ENCODE peak calls at places on chromosomes 6 and 20, in nine cellular contexts. One of them, this sample, is unnamed.

GRCh38 chr6:162856885-162857284 is 129.1 kb downstream of the PACRG start:
- DNase-seq in stimulated activated CD4-positive, alpha-beta T cell treated with anti-CD3 and anti-CD28 coated beads, Interleukin-2, amount 100 ng/mL, for 48 hours: no peak
- DNase-seq in H54: peak
- DNase-seq in aorta: no peak
- DNase-seq in iris pigment epithelial cell: peak
- DNase-seq in kidney tubule cell: peak
- DNase-seq in left ventricle myocardium inferior: no peak
- DNase-seq in H7: peak
- DNase-seq in WERI-Rb-1: peak
- DNase-seq in this sample: peak

GRCh38 chr6:3549314-3549940 is 92.6 kb upstream of the SLC22A23 start:
- DNase-seq in stimulated activated CD4-positive, alpha-beta T cell treated with anti-CD3 and anti-CD28 coated beads, Interleukin-2, amount 100 ng/mL, for 48 hours: no peak
- DNase-seq in left ventricle myocardium inferior: no peak
- DNase-seq in H7: no peak
- DNase-seq in H54: no peak
- DNase-seq in WERI-Rb-1: no peak
- DNase-seq in aorta: no peak
- DNase-seq in iris pigment epithelial cell: no peak
- DNase-seq in kidney tubule cell: peak
- DNase-seq in this sample: peak

GRCh38 chr20:45611054-45611453 is 18.5 kb upstream of the WFDC10A start:
- DNase-seq in aorta: no peak
- DNase-seq in kidney tubule cell: peak
- DNase-seq in H7: no peak
- DNase-seq in stimulated activated CD4-positive, alpha-beta T cell treated with anti-CD3 and anti-CD28 coated beads, Interleukin-2, amount 100 ng/mL, for 48 hours: peak
- DNase-seq in left ventricle myocardium inferior: no peak
- DNase-seq in WERI-Rb-1: no peak
- DNase-seq in iris pigment epithelial cell: peak
- DNase-seq in H54: no peak
- DNase-seq in this sample: peak

GRCh38 chr20:10707791-10708190 is 34.0 kb upstream of the JAG1 start:
- DNase-seq in H7: no peak
- DNase-seq in WERI-Rb-1: no peak
- DNase-seq in stimulated activated CD4-positive, alpha-beta T cell treated with anti-CD3 and anti-CD28 coated beads, Interleukin-2, amount 100 ng/mL, for 48 hours: no peak
- DNase-seq in iris pigment epithelial cell: no peak
- DNase-seq in H54: no peak
- DNase-seq in left ventricle myocardium inferior: no peak
- DNase-seq in aorta: no peak
- DNase-seq in kidney tubule cell: no peak
- DNase-seq in this sample: no peak

GRCh38 chr6:75147512-75147911 is 58.3 kb downstream of the COL12A1 start:
- DNase-seq in H7: no peak
- DNase-seq in iris pigment epithelial cell: peak
- DNase-seq in WERI-Rb-1: no peak
- DNase-seq in left ventricle myocardium inferior: no peak
- DNase-seq in kidney tubule cell: no peak
- DNase-seq in stimulated activated CD4-positive, alpha-beta T cell treated with anti-CD3 and anti-CD28 coated beads, Interleukin-2, amount 100 ng/mL, for 48 hours: no peak
- DNase-seq in H54: no peak
- DNase-seq in aorta: no peak
- DNase-seq in this sample: no peak

GRCh38 chr6:56869346-56869745 is 85.6 kb upstream of the BEND6 start:
- DNase-seq in aorta: no peak
- DNase-seq in iris pigment epithelial cell: no peak
- DNase-seq in WERI-Rb-1: no peak
- DNase-seq in H54: no peak
- DNase-seq in kidney tubule cell: no peak
- DNase-seq in left ventricle myocardium inferior: no peak
- DNase-seq in stimulated activated CD4-positive, alpha-beta T cell treated with anti-CD3 and anti-CD28 coated beads, Interleukin-2, amount 100 ng/mL, for 48 hours: no peak
- DNase-seq in H7: no peak
- DNase-seq in this sample: no peak

GRCh38 chr6:15017251-15017650 is 228.6 kb upstream of the JARID2 start:
- DNase-seq in WERI-Rb-1: no peak
- DNase-seq in iris pigment epithelial cell: peak
- DNase-seq in H54: no peak
- DNase-seq in H7: peak
- DNase-seq in left ventricle myocardium inferior: peak
- DNase-seq in aorta: no peak
- DNase-seq in stimulated activated CD4-positive, alpha-beta T cell treated with anti-CD3 and anti-CD28 coated beads, Interleukin-2, amount 100 ng/mL, for 48 hours: no peak
- DNase-seq in kidney tubule cell: no peak
- DNase-seq in this sample: peak

GRCh38 chr6:152461556-152461955 is 175.6 kb downstream of the SYNE1 start:
- DNase-seq in stimulated activated CD4-positive, alpha-beta T cell treated with anti-CD3 and anti-CD28 coated beads, Interleukin-2, amount 100 ng/mL, for 48 hours: no peak
- DNase-seq in left ventricle myocardium inferior: no peak
- DNase-seq in H7: no peak
- DNase-seq in iris pigment epithelial cell: peak
- DNase-seq in aorta: no peak
- DNase-seq in WERI-Rb-1: no peak
- DNase-seq in H54: no peak
- DNase-seq in kidney tubule cell: peak
- DNase-seq in this sample: no peak

GRCh38 chr6:150395388-150396009 is 26.7 kb downstream of the IYD start:
- DNase-seq in kidney tubule cell: peak
- DNase-seq in stimulated activated CD4-positive, alpha-beta T cell treated with anti-CD3 and anti-CD28 coated beads, Interleukin-2, amount 100 ng/mL, for 48 hours: no peak
- DNase-seq in H7: peak
- DNase-seq in iris pigment epithelial cell: peak
- DNase-seq in WERI-Rb-1: peak
- DNase-seq in aorta: no peak
- DNase-seq in H54: peak
- DNase-seq in left ventricle myocardium inferior: no peak
- DNase-seq in this sample: peak

GRCh38 chr6:145699462-145699861 is 35.9 kb downstream of the EPM2A start:
- DNase-seq in stimulated activated CD4-positive, alpha-beta T cell treated with anti-CD3 and anti-CD28 coated beads, Interleukin-2, amount 100 ng/mL, for 48 hours: no peak
- DNase-seq in kidney tubule cell: peak
- DNase-seq in left ventricle myocardium inferior: no peak
- DNase-seq in aorta: no peak
- DNase-seq in iris pigment epithelial cell: peak
- DNase-seq in H7: no peak
- DNase-seq in WERI-Rb-1: no peak
- DNase-seq in H54: no peak
- DNase-seq in this sample: peak

GRCh38 chr20:59185809-59186208 is 22.2 kb downstream of the ZNF831 start:
- DNase-seq in H7: peak
- DNase-seq in stimulated activated CD4-positive, alpha-beta T cell treated with anti-CD3 and anti-CD28 coated beads, Interleukin-2, amount 100 ng/mL, for 48 hours: no peak
- DNase-seq in WERI-Rb-1: no peak
- DNase-seq in aorta: no peak
- DNase-seq in left ventricle myocardium inferior: no peak
- DNase-seq in kidney tubule cell: peak
- DNase-seq in iris pigment epithelial cell: no peak
- DNase-seq in H54: no peak
- DNase-seq in this sample: no peak

GRCh38 chr6:32830017-32830416 is 8.5 kb downstream of the TAP2 start:
- DNase-seq in H54: no peak
- DNase-seq in aorta: no peak
- DNase-seq in iris pigment epithelial cell: no peak
- DNase-seq in left ventricle myocardium inferior: no peak
- DNase-seq in H7: no peak
- DNase-seq in WERI-Rb-1: no peak
- DNase-seq in kidney tubule cell: no peak
- DNase-seq in stimulated activated CD4-positive, alpha-beta T cell treated with anti-CD3 and anti-CD28 coated beads, Interleukin-2, amount 100 ng/mL, for 48 hours: no peak
- DNase-seq in this sample: no peak

GRCh38 chr6:4067673-4068072 is 11.3 kb downstream of the FAM217A start:
- DNase-seq in left ventricle myocardium inferior: no peak
- DNase-seq in H54: no peak
- DNase-seq in kidney tubule cell: peak
- DNase-seq in iris pigment epithelial cell: no peak
- DNase-seq in stimulated activated CD4-positive, alpha-beta T cell treated with anti-CD3 and anti-CD28 coated beads, Interleukin-2, amount 100 ng/mL, for 48 hours: no peak
- DNase-seq in aorta: no peak
- DNase-seq in WERI-Rb-1: no peak
- DNase-seq in H7: no peak
- DNase-seq in this sample: peak

GRCh38 chr6:41672016-41672415 is 33.7 kb downstream of the MDFI start:
- DNase-seq in left ventricle myocardium inferior: no peak
- DNase-seq in kidney tubule cell: no peak
- DNase-seq in iris pigment epithelial cell: no peak
- DNase-seq in stimulated activated CD4-positive, alpha-beta T cell treated with anti-CD3 and anti-CD28 coated beads, Interleukin-2, amount 100 ng/mL, for 48 hours: no peak
- DNase-seq in aorta: peak
- DNase-seq in WERI-Rb-1: no peak
- DNase-seq in H54: no peak
- DNase-seq in H7: no peak
- DNase-seq in this sample: no peak

GRCh38 chr6:95352064-95352463 is 225.3 kb upstream of the MANEA start:
- DNase-seq in aorta: no peak
- DNase-seq in iris pigment epithelial cell: peak
- DNase-seq in kidney tubule cell: no peak
- DNase-seq in H7: no peak
- DNase-seq in stimulated activated CD4-positive, alpha-beta T cell treated with anti-CD3 and anti-CD28 coated beads, Interleukin-2, amount 100 ng/mL, for 48 hours: no peak
- DNase-seq in left ventricle myocardium inferior: no peak
- DNase-seq in WERI-Rb-1: no peak
- DNase-seq in H54: no peak
- DNase-seq in this sample: peak

GRCh38 chr6:17714879-17715860 is 8.4 kb upstream of the NUP153 start:
- DNase-seq in left ventricle myocardium inferior: no peak
- DNase-seq in H7: no peak
- DNase-seq in kidney tubule cell: peak
- DNase-seq in H54: no peak
- DNase-seq in aorta: peak
- DNase-seq in WERI-Rb-1: no peak
- DNase-seq in stimulated activated CD4-positive, alpha-beta T cell treated with anti-CD3 and anti-CD28 coated beads, Interleukin-2, amount 100 ng/mL, for 48 hours: no peak
- DNase-seq in iris pigment epithelial cell: peak
- DNase-seq in this sample: peak

GRCh38 chr20:17966432-17967312 is 1.9 kb downstream of the SNX5 start:
- DNase-seq in H54: no peak
- DNase-seq in aorta: no peak
- DNase-seq in kidney tubule cell: peak
- DNase-seq in stimulated activated CD4-positive, alpha-beta T cell treated with anti-CD3 and anti-CD28 coated beads, Interleukin-2, amount 100 ng/mL, for 48 hours: no peak
- DNase-seq in WERI-Rb-1: no peak
- DNase-seq in H7: peak
- DNase-seq in left ventricle myocardium inferior: no peak
- DNase-seq in iris pigment epithelial cell: peak
- DNase-seq in this sample: peak

GRCh38 chr6:158572653-158573541 is 13.0 kb downstream of the TMEM181 start:
- DNase-seq in WERI-Rb-1: no peak
- DNase-seq in aorta: no peak
- DNase-seq in kidney tubule cell: no peak
- DNase-seq in H54: no peak
- DNase-seq in stimulated activated CD4-positive, alpha-beta T cell treated with anti-CD3 and anti-CD28 coated beads, Interleukin-2, amount 100 ng/mL, for 48 hours: no peak
- DNase-seq in left ventricle myocardium inferior: no peak
- DNase-seq in H7: no peak
- DNase-seq in iris pigment epithelial cell: no peak
- DNase-seq in this sample: no peak

GRCh38 chr6:53412316-53412715 is 63.6 kb upstream of the ELOVL5 start:
- DNase-seq in left ventricle myocardium inferior: no peak
- DNase-seq in iris pigment epithelial cell: no peak
- DNase-seq in H7: no peak
- DNase-seq in aorta: no peak
- DNase-seq in stimulated activated CD4-positive, alpha-beta T cell treated with anti-CD3 and anti-CD28 coated beads, Interleukin-2, amount 100 ng/mL, for 48 hours: no peak
- DNase-seq in kidney tubule cell: no peak
- DNase-seq in WERI-Rb-1: no peak
- DNase-seq in H54: no peak
- DNase-seq in this sample: no peak

GRCh38 chr20:57405236-57406016 is 14.2 kb downstream of the RBM38 start:
- DNase-seq in stimulated activated CD4-positive, alpha-beta T cell treated with anti-CD3 and anti-CD28 coated beads, Interleukin-2, amount 100 ng/mL, for 48 hours: no peak
- DNase-seq in aorta: no peak
- DNase-seq in kidney tubule cell: no peak
- DNase-seq in WERI-Rb-1: no peak
- DNase-seq in iris pigment epithelial cell: no peak
- DNase-seq in H7: no peak
- DNase-seq in left ventricle myocardium inferior: no peak
- DNase-seq in H54: no peak
- DNase-seq in this sample: no peak

GRCh38 chr6:57432919-57433684 is 115.7 kb downstream of the PRIM2 start:
- DNase-seq in aorta: no peak
- DNase-seq in WERI-Rb-1: no peak
- DNase-seq in left ventricle myocardium inferior: no peak
- DNase-seq in H7: no peak
- DNase-seq in iris pigment epithelial cell: peak
- DNase-seq in stimulated activated CD4-positive, alpha-beta T cell treated with anti-CD3 and anti-CD28 coated beads, Interleukin-2, amount 100 ng/mL, for 48 hours: no peak
- DNase-seq in H54: no peak
- DNase-seq in kidney tubule cell: no peak
- DNase-seq in this sample: no peak

This sample was measured in renal cortical epithelial cell.